ENCODE peak calls at places on chromosomes 2 and 18, in seven cellular contexts. One of them, this sample, is unnamed.

GRCh38 chr18:2302628-2303516 is 268.4 kb downstream of the METTL4 start:
- DNase-seq in cardiac fibroblast: peak
- DNase-seq in HS-5: peak
- DNase-seq in naive thymus-derived CD4-positive, alpha-beta T cell: no peak
- DNase-seq in RCC 7860: peak
- DNase-seq in activated naive CD4-positive, alpha-beta T cell: no peak
- DNase-seq in CD4-positive, alpha-beta memory T cell: no peak
- DNase-seq in this sample: no peak

GRCh38 chr18:50970006-50970405 is 2.2 kb downstream of the ELAC1 start:
- DNase-seq in cardiac fibroblast: no peak
- DNase-seq in HS-5: no peak
- DNase-seq in naive thymus-derived CD4-positive, alpha-beta T cell: no peak
- DNase-seq in RCC 7860: no peak
- DNase-seq in activated naive CD4-positive, alpha-beta T cell: no peak
- DNase-seq in CD4-positive, alpha-beta memory T cell: no peak
- DNase-seq in this sample: peak

GRCh38 chr2:162123806-162124758 is 28.0 kb downstream of the GCG start:
- DNase-seq in cardiac fibroblast: peak
- DNase-seq in HS-5: peak
- DNase-seq in naive thymus-derived CD4-positive, alpha-beta T cell: peak
- DNase-seq in RCC 7860: peak
- DNase-seq in activated naive CD4-positive, alpha-beta T cell: no peak
- DNase-seq in CD4-positive, alpha-beta memory T cell: peak
- DNase-seq in this sample: peak

GRCh38 chr2:239919779-239920545 is 105.2 kb downstream of the NDUFA10 start:
- DNase-seq in cardiac fibroblast: no peak
- DNase-seq in HS-5: no peak
- DNase-seq in naive thymus-derived CD4-positive, alpha-beta T cell: no peak
- DNase-seq in RCC 7860: no peak
- DNase-seq in activated naive CD4-positive, alpha-beta T cell: no peak
- DNase-seq in CD4-positive, alpha-beta memory T cell: no peak
- DNase-seq in this sample: no peak

GRCh38 chr2:215685218-215685962 is 249.5 kb upstream of the FN1 start:
- DNase-seq in cardiac fibroblast: no peak
- DNase-seq in HS-5: no peak
- DNase-seq in naive thymus-derived CD4-positive, alpha-beta T cell: no peak
- DNase-seq in RCC 7860: no peak
- DNase-seq in activated naive CD4-positive, alpha-beta T cell: no peak
- DNase-seq in CD4-positive, alpha-beta memory T cell: no peak
- DNase-seq in this sample: no peak

GRCh38 chr18:10732990-10733389 is 207.2 kb downstream of the NAPG start:
- DNase-seq in cardiac fibroblast: no peak
- DNase-seq in HS-5: no peak
- DNase-seq in naive thymus-derived CD4-positive, alpha-beta T cell: no peak
- DNase-seq in RCC 7860: no peak
- DNase-seq in activated naive CD4-positive, alpha-beta T cell: no peak
- DNase-seq in CD4-positive, alpha-beta memory T cell: no peak
- DNase-seq in this sample: no peak

GRCh38 chr2:86028763-86029381 is 76.8 kb downstream of the POLR1A start:
- DNase-seq in cardiac fibroblast: peak
- DNase-seq in HS-5: no peak
- DNase-seq in naive thymus-derived CD4-positive, alpha-beta T cell: no peak
- DNase-seq in RCC 7860: no peak
- DNase-seq in activated naive CD4-positive, alpha-beta T cell: no peak
- DNase-seq in CD4-positive, alpha-beta memory T cell: no peak
- DNase-seq in this sample: no peak

GRCh38 chr18:26277374-26277773 is 51.1 kb downstream of the TAF4B start:
- DNase-seq in cardiac fibroblast: no peak
- DNase-seq in HS-5: no peak
- DNase-seq in naive thymus-derived CD4-positive, alpha-beta T cell: no peak
- DNase-seq in RCC 7860: no peak
- DNase-seq in activated naive CD4-positive, alpha-beta T cell: no peak
- DNase-seq in CD4-positive, alpha-beta memory T cell: no peak
- DNase-seq in this sample: no peak

GRCh38 chr2:62216616-62217015 is 20.7 kb downstream of the B3GNT2 start:
- DNase-seq in cardiac fibroblast: peak
- DNase-seq in HS-5: peak
- DNase-seq in naive thymus-derived CD4-positive, alpha-beta T cell: no peak
- DNase-seq in RCC 7860: peak
- DNase-seq in activated naive CD4-positive, alpha-beta T cell: no peak
- DNase-seq in CD4-positive, alpha-beta memory T cell: no peak
- DNase-seq in this sample: no peak

GRCh38 chr2:191150451-191151314 is at the start of gene STAT4:
- DNase-seq in cardiac fibroblast: peak
- DNase-seq in HS-5: no peak
- DNase-seq in naive thymus-derived CD4-positive, alpha-beta T cell: peak
- DNase-seq in RCC 7860: no peak
- DNase-seq in activated naive CD4-positive, alpha-beta T cell: peak
- DNase-seq in CD4-positive, alpha-beta memory T cell: peak
- DNase-seq in this sample: peak

GRCh38 chr2:222952204-222952603 is 91.4 kb downstream of the ACSL3 start:
- DNase-seq in cardiac fibroblast: no peak
- DNase-seq in HS-5: no peak
- DNase-seq in naive thymus-derived CD4-positive, alpha-beta T cell: no peak
- DNase-seq in RCC 7860: no peak
- DNase-seq in activated naive CD4-positive, alpha-beta T cell: no peak
- DNase-seq in CD4-positive, alpha-beta memory T cell: no peak
- DNase-seq in this sample: peak

GRCh38 chr18:49747876-49748275 is 65.5 kb downstream of the ACAA2 start:
- DNase-seq in cardiac fibroblast: peak
- DNase-seq in HS-5: no peak
- DNase-seq in naive thymus-derived CD4-positive, alpha-beta T cell: no peak
- DNase-seq in RCC 7860: no peak
- DNase-seq in activated naive CD4-positive, alpha-beta T cell: no peak
- DNase-seq in CD4-positive, alpha-beta memory T cell: no peak
- DNase-seq in this sample: no peak

GRCh38 chr2:24881623-24882022 is 38.4 kb downstream of the ADCY3 start:
- DNase-seq in cardiac fibroblast: no peak
- DNase-seq in HS-5: no peak
- DNase-seq in naive thymus-derived CD4-positive, alpha-beta T cell: no peak
- DNase-seq in RCC 7860: no peak
- DNase-seq in activated naive CD4-positive, alpha-beta T cell: no peak
- DNase-seq in CD4-positive, alpha-beta memory T cell: no peak
- DNase-seq in this sample: no peak

This sample was measured in NCI-H2081.